ENCODE peak calls at places on chromosomes 4 and X, in four cellular contexts. I is AG09309, A is foreskin fibroblast, Y is choroid plexus epithelial cell. C is an unnamed sample.

GRCh38 chrX:11724122-11725017 is 33.7 kb upstream of the MSL3 start:
- DNase-seq in I (peak), A (peak), Y (peak), C (peak)

GRCh38 chrX:100417671-100418070 is 7.6 kb upstream of the PCDH19 start:
- DNase-seq in I (no peak), A (no peak), Y (peak), C (no peak)

GRCh38 chrX:87805829-87806490 is 288.4 kb downstream of the KLHL4 start:
- DNase-seq in I (no peak), A (no peak), Y (peak), C (no peak)

GRCh38 chr4:3313556-3314228 is 20.9 kb downstream of the RGS12 start:
- DNase-seq in I (no peak), A (no peak), Y (no peak), C (no peak)

GRCh38 chr4:32569844-32570243 is 1849.7 kb downstream of the PCDH7 start:
- DNase-seq in I (no peak), A (no peak), Y (peak), C (no peak)

GRCh38 chr4:150402968-150403367 is 179.0 kb upstream of the MAB21L2 start:
- DNase-seq in I (no peak), A (no peak), Y (peak), C (no peak)

GRCh38 chrX:109954333-109954732 is 48.6 kb upstream of the TMEM164 start:
- DNase-seq in I (no peak), A (no peak), Y (peak), C (no peak)

GRCh38 chr4:99832854-99833253 is 16.2 kb downstream of the DAPP1 start:
- DNase-seq in I (no peak), A (no peak), Y (no peak), C (no peak)

GRCh38 chrX:53188763-53189162 is 36.2 kb downstream of the KDM5C start:
- DNase-seq in I (no peak), A (no peak), Y (peak), C (no peak)

GRCh38 chr4:137558951-137559350 is 26.7 kb upstream of the PCDH18 start:
- DNase-seq in I (peak), A (peak), Y (peak), C (peak)

GRCh38 chrX:66914082-66914481 is 275.2 kb upstream of the EDA2R start:
- DNase-seq in I (no peak), A (no peak), Y (peak), C (no peak)

GRCh38 chrX:121592884-121593283 is 545.5 kb downstream of the GLUD2 start:
- DNase-seq in I (no peak), A (no peak), Y (no peak), C (no peak)

GRCh38 chr4:12761694-12762093 is 722.4 kb downstream of the RAB28 start:
- DNase-seq in I (no peak), A (no peak), Y (no peak), C (no peak)

GRCh38 chr4:37603070-37603468 is 83.1 kb downstream of the RELL1 start:
- DNase-seq in I (peak), A (peak), Y (peak), C (peak)

GRCh38 chrX:10620121-10620699 is at the start of gene MID1:
- DNase-seq in I (no peak), A (peak), Y (peak), C (no peak)

GRCh38 chr4:123325241-123325681 is 71.3 kb upstream of the SPRY1 start:
- DNase-seq in I (no peak), A (no peak), Y (no peak), C (no peak)

GRCh38 chr4:125677665-125678307 is 363.0 kb downstream of the FAT4 start:
- DNase-seq in I (no peak), A (no peak), Y (peak), C (no peak)

GRCh38 chr4:59936566-59936965 is 1263.6 kb upstream of the ADGRL3 start:
- DNase-seq in I (no peak), A (no peak), Y (no peak), C (no peak)

GRCh38 chr4:113106076-113106475 is 56.6 kb downstream of the ANK2 start:
- DNase-seq in I (peak), A (peak), Y (peak), C (peak)

GRCh38 chr4:145792429-145792828 is 112.5 kb downstream of the C4orf51 start:
- DNase-seq in I (no peak), A (no peak), Y (no peak), C (no peak)

GRCh38 chr4:110988741-110989140 is 365.9 kb upstream of the PITX2 start:
- DNase-seq in I (no peak), A (no peak), Y (no peak), C (no peak)
- H3K4me3 ChIP-seq in I (no peak), A (no peak), Y (no peak), C (no peak)

DNA sequence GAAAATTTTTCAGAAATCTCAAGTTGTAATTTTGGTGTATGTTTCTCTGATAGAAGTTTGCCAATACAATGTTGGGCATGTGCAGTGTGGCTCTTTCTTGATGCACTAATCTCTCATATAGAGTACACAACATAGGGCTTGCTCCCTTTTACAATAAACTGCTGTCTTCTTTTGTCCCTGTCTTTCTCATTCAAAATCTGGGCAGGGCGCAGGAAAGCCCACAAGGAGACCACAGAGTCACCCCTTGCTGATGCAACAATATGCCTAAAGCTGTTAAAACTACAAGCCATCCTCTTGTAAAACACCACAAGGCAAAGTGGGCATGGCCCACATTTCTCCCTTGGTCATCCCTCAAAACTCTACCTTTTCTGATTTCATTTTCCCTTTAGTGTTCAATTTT is 63.4 kb upstream of the TBC1D9 start:
- DNase-seq in I (no peak), A (no peak), Y (no peak), C (no peak)
- H3K4me3 ChIP-seq in I (no peak), A (no peak), Y (no peak), C (no peak)

DNA sequence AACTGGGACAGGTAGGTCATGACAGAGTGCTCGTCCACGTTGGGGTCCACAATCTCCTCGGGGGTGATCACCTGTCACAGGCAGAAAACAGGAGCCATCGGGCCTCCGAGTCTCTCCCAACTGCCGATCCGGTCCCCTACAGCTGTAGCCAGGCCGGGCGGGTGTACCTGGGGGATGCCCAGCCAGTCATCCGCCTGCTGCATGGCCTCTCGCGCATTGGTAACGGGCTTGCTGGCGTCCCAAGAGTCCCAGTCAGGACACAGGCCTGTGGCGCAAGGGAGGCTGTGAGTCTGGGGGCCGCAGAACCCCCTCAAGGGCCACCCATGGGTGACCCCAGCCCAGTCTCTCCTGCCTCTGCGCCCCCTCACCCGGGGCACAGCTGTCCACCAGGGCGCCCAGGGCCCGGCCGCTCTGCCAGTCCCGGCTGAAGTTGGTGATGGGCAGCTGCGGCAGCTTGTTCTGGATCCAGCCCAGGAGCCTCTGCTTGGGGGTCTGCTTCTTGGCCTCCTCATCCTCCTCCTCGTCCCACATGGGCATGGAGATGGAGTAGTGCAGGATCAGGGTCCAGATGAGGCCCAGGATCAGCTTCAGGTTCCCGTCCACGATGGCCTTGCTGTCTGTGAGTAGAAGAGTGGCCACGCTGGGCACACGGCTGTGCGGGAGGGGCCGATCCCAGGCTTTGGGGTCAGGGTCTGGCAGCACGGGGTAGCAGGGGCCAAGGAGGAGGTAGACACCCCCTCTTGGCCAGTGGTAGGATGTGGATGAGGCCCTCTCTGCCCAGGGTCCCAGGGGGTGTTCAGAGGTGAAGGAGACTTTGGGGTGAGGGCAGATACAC is 6.7 kb downstream of the FLNA start:
- DNase-seq in I (no peak), A (no peak), Y (no peak), C (no peak)
- H3K4me3 ChIP-seq in I (peak), A (peak), Y (peak), C (peak)

DNA sequence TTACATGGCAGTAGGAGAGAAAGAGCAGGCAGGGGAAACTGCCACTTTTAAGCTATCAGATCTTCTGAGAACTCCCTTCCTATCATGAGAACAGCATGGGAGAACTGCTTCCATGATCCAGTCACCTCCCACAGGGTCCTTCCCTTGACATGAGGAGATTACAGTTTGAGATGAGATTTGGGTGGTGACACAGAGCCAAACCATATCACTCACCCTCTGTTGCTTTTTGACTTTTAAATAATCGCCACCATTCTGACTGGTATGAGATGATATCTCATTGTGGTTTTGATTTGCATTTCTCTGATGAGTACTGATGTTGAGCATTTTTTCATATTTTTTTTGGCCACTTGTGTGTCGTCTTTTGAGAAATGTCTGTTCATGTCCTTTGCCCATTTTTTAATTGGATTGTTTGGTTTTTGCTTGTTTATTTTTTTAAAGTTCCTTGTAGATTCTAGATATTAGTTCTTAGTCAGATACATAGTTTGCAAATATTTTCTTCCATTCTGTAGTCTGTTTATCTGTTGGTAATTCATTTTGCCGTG is 6.5 kb upstream of the PAQR3 start:
- DNase-seq in I (no peak), A (no peak), Y (no peak), C (no peak)
- H3K4me3 ChIP-seq in I (no peak), A (no peak), Y (no peak), C (no peak)

GRCh38 chr4:74453846-74454742 is 9.2 kb downstream of the AREG start:
- DNase-seq in I (no peak), A (no peak), Y (peak), C (no peak)

GRCh38 chr4:74450298-74450683 is 5.4 kb downstream of the AREG start:
- DNase-seq in I (no peak), A (no peak), Y (peak), C (no peak)

GRCh38 chr4:74455361-74456055 is 10.6 kb downstream of the AREG start:
- DNase-seq in I (no peak), A (no peak), Y (peak), C (no peak)

GRCh38 chr4:74451214-74451661 is 6.3 kb downstream of the AREG start:
- DNase-seq in I (no peak), A (peak), Y (peak), C (no peak)

DNA sequence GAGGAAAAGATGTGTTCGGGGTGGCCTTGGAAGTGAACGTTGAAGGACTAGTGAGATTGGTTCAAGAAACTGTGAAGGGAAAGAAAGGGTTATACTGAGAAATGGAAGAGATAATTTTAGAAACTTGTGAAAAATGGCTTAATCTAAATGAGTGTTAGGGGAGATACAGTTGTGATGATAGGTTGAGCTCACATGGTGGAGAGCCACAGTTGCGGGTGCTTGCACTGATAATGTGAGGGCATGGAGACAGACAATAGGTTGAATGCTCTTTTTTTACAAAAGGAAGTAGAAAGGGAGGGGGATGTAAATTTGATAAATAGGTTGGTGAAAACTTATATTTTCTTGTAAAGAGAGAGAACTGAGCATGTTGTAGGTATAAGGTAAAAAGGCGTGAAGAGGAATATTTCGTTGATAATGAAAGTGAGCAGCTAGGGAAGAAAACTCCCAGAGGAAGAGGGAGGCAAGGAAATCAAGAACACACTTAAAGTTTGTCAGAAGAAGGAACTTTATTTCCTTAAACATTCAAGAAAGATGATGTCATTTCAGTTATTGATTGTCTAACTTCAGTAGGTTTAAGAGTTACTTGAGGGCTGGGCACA is 8.2 kb downstream of the AREG start:
- DNase-seq in I (no peak), A (no peak), Y (peak), C (no peak)
- H3K4me3 ChIP-seq in I (no peak), A (no peak), Y (no peak), C (no peak)

GRCh38 chr4:186144180-186144579 is 39.7 kb downstream of the FAM149A start:
- DNase-seq in I (no peak), A (peak), Y (peak), C (no peak)

GRCh38 chr4:186148335-186148975 is 42.9 kb upstream of the CYP4V2 start:
- DNase-seq in I (no peak), A (no peak), Y (no peak), C (no peak)

GRCh38 chr4:186144596-186145569 is 40.4 kb downstream of the FAM149A start:
- DNase-seq in I (no peak), A (peak), Y (peak), C (no peak)

GRCh38 chr4:186149872-186150271 is 41.5 kb upstream of the CYP4V2 start:
- DNase-seq in I (no peak), A (no peak), Y (peak), C (no peak)

GRCh38 chr4:186146443-186146842 is 41.9 kb downstream of the FAM149A start:
- DNase-seq in I (no peak), A (no peak), Y (no peak), C (no peak)
- H3K4me3 ChIP-seq in I (no peak), A (no peak), Y (no peak), C (no peak)

C was measured in HFF-Myc.